ENCODE peak calls at places on chromosomes 2 and 18, in ten cellular contexts. R is mammary epithelial cell, X is body of pancreas, C is left ventricle myocardium inferior, L is AG04450, Y is GM23338, E is upper lobe of left lung, T is fibroblast of lung, U is cardiac muscle cell, V is hepatocyte. J is an unnamed sample. For H3K27me3, the result is how much of the 10 kb centered on the place peaks cover.

GRCh38 chr2:460861-461260 is 173.0 kb upstream of the ALKAL2 start:
- DNase-seq in R (peak), X (no peak), C (no peak), L (no peak), Y (no peak), E (no peak), T (peak), U (no peak), V (no peak), J (no peak)

GRCh38 chr2:240566203-240567136 is 1.8 kb upstream of the RNPEPL1 start:
- DNase-seq in R (peak), X (peak), C (peak), L (no peak), Y (peak), E (peak), T (peak), U (peak), V (peak), J (peak)

GRCh38 chr2:40457846-40458245 is 6.0 kb upstream of the SLC8A1 start:
- DNase-seq in R (peak), X (no peak), C (no peak), L (no peak), Y (no peak), E (no peak), T (peak), U (no peak), V (no peak), J (no peak)

GRCh38 chr2:67974564-67975430 is 88.0 kb downstream of the C1D start:
- DNase-seq in R (no peak), X (peak), C (peak), L (no peak), Y (no peak), E (no peak), T (peak), U (no peak), V (no peak), J (peak)

GRCh38 chr2:197212344-197213262 is 98.0 kb downstream of the ANKRD44 start:
- DNase-seq in R (no peak), X (no peak), C (no peak), L (no peak), Y (no peak), E (no peak), T (no peak), U (no peak), V (no peak), J (no peak)

GRCh38 chr2:150465703-150466569 is 21.5 kb downstream of the RND3 start:
- DNase-seq in R (no peak), X (no peak), C (no peak), L (no peak), Y (no peak), E (no peak), T (peak), U (no peak), V (no peak), J (no peak)

GRCh38 chr2:66576381-66577330 is 141.7 kb downstream of the MEIS1 start:
- DNase-seq in R (peak), X (peak), C (no peak), L (no peak), Y (peak), E (peak), T (peak), U (peak), V (peak), J (no peak)

GRCh38 chr2:215712219-215712849 is 276.5 kb upstream of the FN1 start:
- DNase-seq in R (peak), X (no peak), C (no peak), L (no peak), Y (no peak), E (no peak), T (no peak), U (no peak), V (no peak), J (no peak)

GRCh38 chr18:57805117-57805516 is 2.0 kb upstream of the ATP8B1 start:
- DNase-seq in R (no peak), X (no peak), C (no peak), L (no peak), Y (no peak), E (no peak), T (no peak), U (no peak), V (no peak), J (no peak)

GRCh38 chr2:62398295-62398855 is 107.6 kb downstream of the TMEM17 start:
- DNase-seq in R (no peak), X (no peak), C (no peak), L (no peak), Y (no peak), E (no peak), T (no peak), U (no peak), V (no peak), J (no peak)

GRCh38 chr2:241354668-241355658 is 1.1 kb upstream of the FARP2 start:
- DNase-seq in R (peak), X (peak), C (peak), L (no peak), Y (peak), E (peak), T (peak), U (peak), V (peak), J (peak)

GRCh38 chr2:68917034-68917718 is 35.5 kb downstream of the GKN2 start:
- DNase-seq in R (no peak), X (no peak), C (no peak), L (no peak), Y (no peak), E (no peak), T (no peak), U (no peak), V (no peak), J (no peak)

GRCh38 chr2:148351439-148352143 is 293.0 kb upstream of the EPC2 start:
- DNase-seq in R (no peak), X (no peak), C (no peak), L (no peak), Y (no peak), E (no peak), T (no peak), U (no peak), V (no peak), J (no peak)

GRCh38 chr2:48395658-48396057 is 134.3 kb upstream of the STON1 start:
- DNase-seq in R (no peak), X (no peak), C (no peak), L (no peak), Y (no peak), E (no peak), T (no peak), U (no peak), V (no peak), J (no peak)

GRCh38 chr2:47079515-47080412 is 75.3 kb downstream of the STPG4 start:
- DNase-seq in R (no peak), X (no peak), C (no peak), L (no peak), Y (no peak), E (no peak), T (no peak), U (no peak), V (no peak), J (peak)

GRCh38 chr2:74658516-74658915 is 4.5 kb downstream of the SEMA4F start:
- DNase-seq in R (no peak), X (no peak), C (no peak), L (no peak), Y (no peak), E (no peak), T (peak), U (no peak), V (no peak), J (no peak)

GRCh38 chr2:76953733-76954347 is 568.3 kb downstream of the LRRTM4 start:
- DNase-seq in R (peak), X (peak), C (no peak), L (peak), Y (peak), E (no peak), T (peak), U (peak), V (peak), J (no peak)

GRCh38 chr2:108612514-108613183 is 78.4 kb downstream of the LIMS1 start:
- DNase-seq in R (peak), X (no peak), C (no peak), L (no peak), Y (no peak), E (peak), T (no peak), U (no peak), V (no peak), J (peak)

DNA sequence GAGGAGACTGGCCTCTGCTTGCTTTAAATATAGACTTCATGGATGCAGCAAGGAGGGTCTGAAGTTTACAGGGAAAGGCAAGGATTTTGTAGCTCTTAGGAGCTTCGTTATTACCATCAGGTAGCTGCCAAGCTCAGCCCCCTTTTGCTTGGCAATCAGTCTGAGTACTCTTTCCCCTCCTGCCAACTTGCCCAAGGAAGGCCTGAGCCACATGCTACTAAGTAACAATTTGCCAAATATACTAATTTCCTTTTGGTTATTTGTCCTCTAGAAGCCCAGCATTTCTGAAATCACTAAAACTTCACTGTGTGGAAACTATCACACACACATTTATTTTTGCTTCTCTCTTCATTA is 85.5 kb upstream of the ITPRID2 start:
- DNase-seq in R (no peak), X (peak), C (no peak), L (no peak), Y (no peak), E (no peak), T (no peak), U (no peak), V (no peak), J (no peak)
- H3K27ac ChIP-seq in R (no peak), X (peak), C (peak), L (peak), Y (no peak), E (no peak), T (peak), U (no peak), V (peak), J (no peak)

GRCh38 chr2:30979822-30980245 is 158.4 kb downstream of the GALNT14 start:
- DNase-seq in R (peak), X (no peak), C (peak), L (no peak), Y (peak), E (no peak), T (peak), U (peak), V (peak), J (no peak)
- TF ChIP-seq CTCF in R (peak), X (no peak), C (peak), L (no peak), Y (peak), E (no peak), T (peak), U (no peak), V (peak), J (no peak)

DNA sequence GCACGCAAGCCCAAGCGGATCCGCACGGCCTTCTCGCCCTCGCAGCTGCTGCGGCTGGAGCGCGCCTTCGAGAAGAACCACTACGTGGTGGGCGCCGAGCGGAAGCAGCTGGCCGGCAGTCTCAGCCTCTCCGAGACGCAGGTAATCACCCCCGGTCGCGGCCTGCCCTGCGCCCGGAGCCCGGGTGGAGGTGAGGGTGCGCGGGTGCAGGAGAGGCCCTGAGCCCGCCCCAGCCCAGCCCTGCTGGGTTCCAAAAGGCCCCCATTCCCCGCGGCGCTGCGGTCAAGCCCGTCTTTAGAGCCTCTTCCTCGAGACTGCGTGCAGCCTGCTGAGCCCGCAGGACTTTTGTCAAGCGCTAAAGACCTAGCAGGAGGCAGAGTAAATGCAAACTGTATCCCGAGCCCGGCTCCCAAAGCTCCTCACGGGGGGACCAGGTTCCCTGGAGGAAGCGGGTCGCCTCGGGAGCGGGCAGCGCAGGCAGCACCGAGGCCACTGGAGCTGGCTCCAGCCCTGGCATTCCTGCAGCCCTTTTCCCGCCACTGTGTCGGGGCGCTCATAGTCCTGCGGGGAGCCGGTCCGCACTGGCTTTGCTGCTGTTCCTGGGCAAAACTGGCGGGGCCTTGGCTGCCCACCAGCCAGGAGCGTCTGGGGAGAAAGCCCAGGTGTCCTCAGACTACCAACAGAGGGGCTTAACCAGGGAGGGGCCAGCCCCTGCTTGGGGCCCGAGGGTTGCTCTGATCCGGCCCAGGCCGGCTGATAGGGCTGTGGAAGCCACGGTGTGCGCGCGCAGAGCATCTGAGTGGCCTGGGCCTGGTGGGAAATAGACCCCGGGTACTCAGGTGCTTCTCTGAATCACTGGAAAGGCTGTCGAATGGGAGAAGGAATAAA is 7.3 kb downstream of the EMX1 start:
- DNase-seq in R (no peak), X (peak), C (no peak), L (no peak), Y (peak), E (peak), T (no peak), U (peak), V (no peak), J (no peak)
- H3K27me3 ChIP-seq in R (half or more), X (under half), C (half or more), L (half or more), Y (half or more), E (half or more), T (half or more), U (half or more), V (half or more), J (half or more)

DNA sequence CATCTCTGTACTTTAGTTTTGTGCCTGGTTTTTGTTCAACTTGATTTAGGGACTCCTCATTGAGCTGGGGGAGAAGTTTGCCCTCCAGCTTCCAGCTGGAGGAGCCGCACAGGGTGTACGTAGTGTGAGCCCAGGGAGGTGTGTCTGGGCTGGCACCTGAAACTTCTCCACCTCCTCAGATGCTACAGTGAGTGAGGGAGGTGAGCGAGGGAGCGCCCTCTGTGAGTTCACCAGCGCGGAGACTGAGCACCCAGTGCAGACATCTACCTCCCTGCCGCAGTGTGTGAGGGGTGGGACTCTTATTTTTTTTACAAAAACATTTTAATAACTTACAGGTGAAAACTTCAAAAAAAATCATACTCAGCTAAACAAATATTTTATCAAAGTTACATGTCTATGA is 204.2 kb upstream of the HS6ST1 start:
- DNase-seq in R (no peak), X (no peak), C (no peak), L (no peak), Y (no peak), E (no peak), T (no peak), U (no peak), V (no peak), J (no peak)
- H3K27ac ChIP-seq in R (no peak), X (no peak), C (no peak), L (no peak), Y (no peak), E (no peak), T (no peak), U (no peak), V (no peak), J (no peak)

DNA sequence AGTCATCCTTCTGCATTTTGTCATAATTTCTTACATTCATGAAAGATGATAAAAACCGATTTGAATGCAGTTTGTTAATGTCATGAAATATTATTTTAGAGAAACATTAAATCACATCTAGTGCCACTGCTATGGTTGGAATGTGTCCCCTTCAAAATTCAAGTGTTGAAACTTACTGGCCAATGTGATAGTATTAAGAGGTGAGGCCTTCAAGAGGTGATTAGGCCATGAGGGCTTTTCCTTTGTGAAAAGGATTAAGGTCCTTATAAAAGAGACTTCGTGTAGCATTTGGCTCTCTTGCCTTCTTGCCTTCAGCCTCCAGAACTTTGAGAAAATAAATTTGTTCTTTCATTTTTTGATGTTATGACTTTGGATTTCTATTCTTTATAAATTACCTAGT is 117.2 kb downstream of the RGPD3 start:
- DNase-seq in R (no peak), X (no peak), C (no peak), L (no peak), Y (no peak), E (no peak), T (no peak), U (peak), V (no peak), J (no peak)
- TF ChIP-seq CTCF in R (no peak), X (no peak), C (no peak), L (no peak), Y (no peak), E (no peak), T (no peak), U (no peak), V (no peak), J (no peak)

GRCh38 chr2:10079931-10080535 is at the start of gene CYS1:
- DNase-seq in R (no peak), X (peak), C (no peak), L (no peak), Y (peak), E (peak), T (no peak), U (peak), V (peak), J (no peak)
- H3K27me3 ChIP-seq in R (under half), X (under half), C (half or more), L (half or more), Y (under half), E (under half), T (under half), U (half or more), V (half or more), J (half or more)

DNA sequence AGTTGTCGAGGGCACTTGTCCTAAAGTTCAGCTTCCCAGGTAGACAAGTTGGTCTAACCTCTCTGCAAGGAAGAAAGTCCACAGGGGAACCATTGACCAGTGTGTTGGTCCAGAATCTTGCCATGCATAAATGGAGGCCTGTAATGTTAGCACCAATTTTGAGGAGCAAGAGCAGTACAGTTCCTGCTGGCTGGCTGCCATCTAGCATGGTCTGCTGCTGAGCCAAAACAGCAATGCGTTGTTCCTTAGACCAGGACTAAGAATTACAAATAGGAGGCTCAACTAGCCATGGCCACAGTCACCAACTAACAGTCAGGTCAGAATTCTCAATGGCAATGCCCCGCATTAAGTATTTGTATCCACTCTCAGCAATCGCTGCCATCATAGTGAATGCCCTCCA is 72.8 kb upstream of the WIPF1 start:
- DNase-seq in R (no peak), X (peak), C (peak), L (no peak), Y (no peak), E (no peak), T (no peak), U (no peak), V (no peak), J (no peak)
- H3K27ac ChIP-seq in R (no peak), X (no peak), C (no peak), L (no peak), Y (no peak), E (no peak), T (no peak), U (no peak), V (no peak), J (no peak)

J was measured in lower lobe of right lung.